ENCODE peak calls at places on chromosomes 2 and 18, in six cellular contexts. K, G, F, Z, Q and Y are unnamed samples.

GRCh38 chr2:66322481-66322880 is 112.4 kb upstream of the MEIS1 start:
- DNase-seq in Q (no peak), F (no peak), G (no peak), K (no peak), Z (no peak), Y (no peak)

GRCh38 chr18:51778115-51778514 is 561.9 kb upstream of the DCC start:
- DNase-seq in F (no peak), Q (no peak), K (no peak), Z (no peak), G (no peak), Y (no peak)

GRCh38 chr2:236536727-236537398 is 32.8 kb upstream of the ACKR3 start:
- DNase-seq in G (no peak), F (no peak), Z (no peak), K (no peak), Q (no peak), Y (peak)

GRCh38 chr2:122515731-122516130 is 760.3 kb downstream of the TSN start:
- DNase-seq in G (no peak), Q (no peak), F (no peak), K (no peak), Z (no peak), Y (no peak)

GRCh38 chr2:14633451-14634211 is 1.1 kb downstream of the LRATD1 start:
- DNase-seq in Q (no peak), F (no peak), K (peak), Z (peak), G (no peak), Y (no peak)

GRCh38 chr18:9106094-9106493 is 3.6 kb downstream of the NDUFV2 start:
- DNase-seq in K (no peak), F (no peak), Z (no peak), Q (no peak), G (no peak), Y (no peak)

GRCh38 chr2:5978352-5978751 is 286.2 kb downstream of the SOX11 start:
- DNase-seq in F (no peak), Z (no peak), Q (no peak), K (no peak), G (no peak), Y (no peak)

GRCh38 chr2:74587664-74588277 is 33.3 kb downstream of the DOK1 start:
- DNase-seq in G (no peak), Z (peak), F (peak), K (peak), Q (no peak), Y (peak)

GRCh38 chr2:12702661-12703121 is 14.0 kb upstream of the TRIB2 start:
- DNase-seq in K (no peak), G (no peak), F (no peak), Q (no peak), Z (no peak), Y (no peak)

GRCh38 chr18:23547306-23547705 is 39.0 kb downstream of the NPC1 start:
- DNase-seq in G (no peak), Q (no peak), F (no peak), Z (no peak), K (no peak), Y (no peak)

GRCh38 chr2:94759211-94759610 is 112.0 kb upstream of the TEKT4 start:
- DNase-seq in Q (no peak), Z (peak), K (no peak), F (no peak), G (no peak), Y (no peak)

GRCh38 chr2:206733341-206733740 is 15.1 kb upstream of the DYTN start:
- DNase-seq in K (no peak), F (no peak), Q (no peak), G (no peak), Z (no peak), Y (no peak)

GRCh38 chr2:3867451-3867850 is 164.1 kb downstream of the DCDC2C start:
- DNase-seq in Q (no peak), G (no peak), Z (no peak), K (no peak), F (no peak), Y (no peak)

GRCh38 chr2:165425556-165425955 is 43.9 kb upstream of the CSRNP3 start:
- DNase-seq in Q (no peak), F (no peak), G (no peak), K (no peak), Z (no peak), Y (no peak)

GRCh38 chr2:165420231-165420630 is 49.3 kb upstream of the CSRNP3 start:
- DNase-seq in Q (no peak), Z (no peak), F (no peak), K (no peak), G (no peak), Y (no peak)

GRCh38 chr2:165428996-165429395 is 40.5 kb upstream of the CSRNP3 start:
- DNase-seq in Q (no peak), F (no peak), G (no peak), K (no peak), Z (no peak), Y (no peak)

GRCh38 chr2:165427686-165428085 is 41.8 kb upstream of the CSRNP3 start:
- DNase-seq in K (no peak), F (no peak), Z (no peak), Q (no peak), G (no peak), Y (no peak)

GRCh38 chr2:165423081-165423480 is 46.4 kb upstream of the CSRNP3 start:
- DNase-seq in Z (no peak), K (no peak), Q (no peak), F (no peak), G (no peak), Y (no peak)
- H3K4me3 ChIP-seq in Z (no peak), K (no peak), Q (no peak), F (no peak), G (no peak), Y (no peak)

GRCh38 chr2:219356834-219357233 is 24.3 kb upstream of the RESP18 start:
- DNase-seq in Z (no peak), G (no peak), F (no peak), K (no peak), Q (no peak), Y (no peak)

GRCh38 chr2:219354582-219354981 is 22.0 kb upstream of the RESP18 start:
- DNase-seq in Q (no peak), F (no peak), G (no peak), Z (no peak), K (no peak), Y (no peak)

GRCh38 chr2:219362524-219363164 is 25.1 kb downstream of the DNPEP start:
- DNase-seq in G (no peak), K (no peak), F (no peak), Q (peak), Z (peak), Y (no peak)

GRCh38 chr2:219362072-219362471 is 25.6 kb downstream of the DNPEP start:
- DNase-seq in G (no peak), F (no peak), Q (no peak), Z (no peak), K (no peak), Y (no peak)

GRCh38 chr2:219358170-219359075 is 25.9 kb upstream of the RESP18 start:
- DNase-seq in Q (no peak), K (no peak), F (peak), Z (no peak), G (no peak), Y (no peak)
- H3K4me3 ChIP-seq in Q (peak), K (no peak), F (peak), Z (no peak), G (peak), Y (no peak)

GRCh38 chr2:176170606-176171005 is 13.5 kb downstream of the HOXD3 start:
- DNase-seq in F (no peak), K (no peak), Q (no peak), Z (no peak), G (no peak), Y (no peak)

GRCh38 chr2:176169711-176170110 is 12.6 kb downstream of the HOXD3 start:
- DNase-seq in F (no peak), Z (no peak), Q (no peak), G (no peak), K (no peak), Y (no peak)

GRCh38 chr2:176172007-176172747 is 15.1 kb downstream of the HOXD3 start:
- DNase-seq in Z (no peak), G (no peak), F (no peak), K (no peak), Q (no peak), Y (no peak)

GRCh38 chr2:176172748-176173586 is 15.5 kb upstream of the HOXD1 start:
- DNase-seq in K (no peak), G (no peak), F (no peak), Q (no peak), Z (no peak), Y (no peak)

GRCh38 chr2:176171331-176172006 is 14.4 kb downstream of the HOXD3 start:
- DNase-seq in Z (no peak), F (no peak), K (no peak), G (no peak), Q (no peak), Y (no peak)
- H3K4me3 ChIP-seq in Z (no peak), F (no peak), K (no peak), G (peak), Q (no peak), Y (no peak)

DNA sequence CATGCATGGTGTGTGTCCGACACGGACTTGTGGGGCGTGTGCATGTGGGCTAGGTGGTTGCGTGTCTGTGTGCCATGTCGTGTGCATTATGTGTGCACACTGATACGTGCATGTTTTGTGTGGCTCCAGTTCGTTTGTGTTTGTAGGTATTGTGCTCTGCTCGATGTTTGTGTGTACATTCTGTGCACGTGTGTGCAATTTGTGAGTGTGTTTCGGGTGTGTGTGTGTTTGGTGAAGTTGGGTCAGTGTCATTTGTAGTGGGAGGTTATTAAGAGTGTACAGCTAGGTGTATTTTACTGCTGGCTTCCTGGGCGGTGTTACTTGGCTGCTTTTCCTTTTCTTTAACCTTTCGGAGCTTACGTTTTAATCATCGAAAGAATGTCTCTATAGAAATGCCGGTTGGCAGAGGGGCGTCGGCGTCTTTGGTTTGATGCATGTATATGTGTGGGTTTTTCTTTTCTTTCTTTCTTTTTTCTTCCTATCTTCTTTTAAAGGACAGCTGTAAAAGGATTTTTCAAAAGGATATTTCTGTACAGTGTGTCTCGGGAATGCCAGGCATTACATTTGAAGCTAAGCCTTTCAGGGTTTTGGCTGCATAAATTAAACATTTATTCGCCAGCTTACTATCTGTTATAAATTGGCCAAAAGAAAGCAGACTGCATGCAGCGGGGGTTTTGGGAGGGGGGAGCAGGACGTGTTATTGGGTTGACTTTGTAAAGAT is 1.3 kb downstream of the ASXL3 start:
- DNase-seq in G (no peak), Q (no peak), K (no peak), F (no peak), Z (no peak), Y (no peak)
- H3K4me3 ChIP-seq in G (peak), Q (no peak), K (peak), F (no peak), Z (peak), Y (no peak)

DNA sequence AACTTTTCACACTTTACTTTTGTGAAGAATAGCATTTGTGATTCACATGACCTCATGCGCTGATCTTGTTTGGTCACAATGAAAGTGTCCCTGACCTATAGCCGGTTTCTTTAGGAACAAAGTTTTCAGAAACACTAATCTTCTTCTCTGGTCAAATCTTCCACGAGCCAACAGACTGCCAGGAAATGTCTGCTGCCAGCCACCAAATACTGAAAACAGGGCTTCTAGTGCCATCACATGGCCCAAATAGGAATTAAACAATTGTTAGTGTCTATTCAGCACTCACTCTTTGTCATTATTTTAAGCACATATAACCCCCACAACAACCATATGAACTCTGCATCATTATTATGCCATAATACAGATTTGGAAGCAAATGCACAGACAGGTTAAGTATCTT is 286.5 kb upstream of the SYT4 start:
- DNase-seq in K (no peak), Q (no peak), F (no peak), G (no peak), Z (peak), Y (no peak)
- H3K4me3 ChIP-seq in K (no peak), Q (no peak), F (no peak), G (no peak), Z (no peak), Y (no peak)

GRCh38 chr2:143241403-143242088 is 112.3 kb downstream of the ARHGAP15 start:
- DNase-seq in F (no peak), G (no peak), Q (no peak), K (no peak), Z (no peak), Y (no peak)
- H3K4me3 ChIP-seq in F (no peak), G (no peak), Q (no peak), K (no peak), Z (no peak), Y (no peak)

DNA sequence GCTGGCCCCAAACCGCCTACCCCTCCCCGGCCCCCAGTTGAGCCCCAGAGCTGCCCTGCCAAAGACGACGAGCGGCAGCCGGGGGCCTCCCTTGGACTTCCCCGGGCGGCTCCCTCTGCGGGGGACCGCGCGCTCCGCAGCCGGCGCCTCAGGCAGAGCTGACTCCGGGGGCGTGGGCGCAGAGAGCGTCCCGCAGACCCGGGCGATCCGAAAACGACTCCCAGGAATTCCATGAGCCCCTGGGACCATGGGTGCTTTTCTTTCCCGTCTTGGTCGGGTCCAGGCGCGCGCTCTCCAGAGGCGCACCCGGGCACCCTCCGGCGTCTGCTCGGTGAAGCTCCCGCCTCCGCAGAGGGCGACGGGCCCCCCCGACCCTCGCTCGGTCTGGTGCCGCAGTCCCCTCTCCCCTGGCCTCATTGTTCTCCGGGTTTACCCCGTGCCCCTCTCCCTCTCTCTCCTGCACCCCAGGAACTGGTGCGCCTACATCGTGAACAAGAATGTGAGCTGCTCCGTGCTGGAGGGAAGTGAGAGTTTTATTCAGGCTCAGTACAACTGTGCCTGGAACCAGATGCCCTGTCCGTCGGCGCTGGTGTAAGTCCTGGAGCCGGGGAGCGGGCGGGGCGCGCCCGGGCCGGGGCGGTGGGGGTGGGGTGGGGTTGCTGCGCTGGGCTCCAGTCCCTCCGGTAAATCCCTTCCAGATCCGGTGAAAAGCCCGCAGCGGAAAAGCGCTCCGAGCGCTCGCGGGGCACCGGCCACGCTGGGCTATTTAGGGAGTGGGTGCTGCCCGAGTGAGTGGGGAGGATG is 737 bp downstream of the EMILIN2 start:
- DNase-seq in Q (no peak), K (no peak), G (no peak), Z (peak), F (no peak), Y (peak)
- H3K4me3 ChIP-seq in Q (peak), K (peak), G (peak), Z (no peak), F (peak), Y (peak)

DNA sequence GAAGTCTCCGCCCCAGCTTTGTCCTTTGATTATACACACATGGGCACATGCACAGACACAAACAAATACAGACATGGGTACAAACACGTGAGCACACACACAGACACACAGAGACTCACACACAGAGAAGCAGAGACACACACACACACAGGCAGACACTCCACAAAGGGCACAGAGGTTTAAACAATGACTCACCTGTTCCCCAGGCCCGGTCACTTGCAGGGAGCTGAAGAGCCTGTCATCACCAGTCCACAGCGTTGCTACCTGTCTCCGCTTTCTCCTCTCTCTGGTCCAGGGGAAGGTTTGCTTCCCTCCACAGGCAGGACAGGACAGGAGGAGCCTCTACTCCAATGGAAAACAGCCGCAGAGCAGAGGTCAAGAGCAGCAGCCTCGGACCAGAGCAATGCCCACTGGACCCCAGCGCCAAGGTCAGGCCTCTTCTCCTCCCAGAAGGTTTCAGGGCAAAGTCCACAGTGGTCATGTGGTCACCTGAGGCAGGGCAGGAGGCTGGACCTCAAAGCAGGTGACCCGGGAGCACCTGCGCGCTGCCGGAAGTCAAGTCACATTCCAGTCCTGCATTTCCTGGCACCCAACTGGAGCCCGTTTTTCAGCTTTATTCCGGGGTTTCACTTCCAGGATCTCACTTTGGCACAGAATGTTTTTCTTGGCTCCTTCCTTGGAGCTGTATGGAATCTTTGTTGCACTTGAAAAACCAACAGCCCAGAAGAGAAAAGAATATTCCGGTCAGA is at the start of gene RAB17:
- DNase-seq in G (no peak), F (peak), Z (peak), Q (peak), K (peak), Y (no peak)
- H3K4me3 ChIP-seq in G (peak), F (no peak), Z (peak), Q (no peak), K (peak), Y (no peak)

DNA sequence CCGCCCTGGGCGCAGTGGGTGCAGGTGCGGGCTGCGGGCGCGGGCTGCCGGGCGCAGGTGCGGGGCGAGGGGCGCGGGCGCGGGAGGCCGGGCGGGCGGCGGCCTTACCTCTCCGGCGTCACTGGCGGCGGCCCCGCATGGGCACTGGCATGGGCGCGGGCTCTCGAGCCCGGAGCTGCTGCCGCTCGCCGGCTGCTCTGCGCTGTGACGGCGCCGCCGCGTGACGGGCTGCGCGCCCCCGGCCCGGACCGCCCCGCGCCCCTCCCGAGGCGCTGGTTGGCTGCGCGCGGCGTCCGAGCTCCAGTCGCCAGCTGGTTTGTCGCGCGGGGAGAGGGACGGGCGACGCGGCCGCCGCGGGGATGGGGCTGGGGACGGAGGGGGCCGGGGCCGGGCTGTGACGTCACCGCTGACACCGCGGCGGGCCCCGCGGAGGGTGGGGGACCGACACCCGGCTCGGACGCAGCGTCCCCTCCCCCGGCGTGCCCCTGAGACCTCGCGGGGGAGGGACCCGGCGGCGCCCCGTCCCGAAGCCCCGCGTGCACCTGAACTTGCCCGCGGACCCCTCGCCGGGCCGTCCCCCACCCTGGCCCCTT is at the start of gene KIF1A:
- DNase-seq in G (no peak), K (no peak), Q (no peak), Z (no peak), F (no peak), Y (no peak)
- H3K4me3 ChIP-seq in G (peak), K (no peak), Q (no peak), Z (no peak), F (peak), Y (no peak)